ENCODE peak calls at places on chromosome 14, in six cellular contexts. S is lower leg skin, D is ovary, B is heart left ventricle, X is body of pancreas, I is A549. N is an unnamed sample.

GRCh38 chr14:83842536-83842935 is 1687.4 kb upstream of the FLRT2 start:
- DNase-seq in X (no peak), B (no peak), S (no peak), D (no peak), I (no peak), N (no peak)

GRCh38 chr14:91380610-91381371 is 36.8 kb downstream of the CCDC88C start:
- DNase-seq in I (no peak), S (no peak), D (peak; percentile 42), B (no peak), X (no peak), N (no peak)

GRCh38 chr14:26528415-26529182 is 69.2 kb downstream of the NOVA1 start:
- DNase-seq in B (peak; percentile 56), S (peak; percentile 81), I (no peak), D (no peak), X (peak; percentile 9), N (peak; percentile 49)

GRCh38 chr14:66163023-66163422 is 323.1 kb upstream of the CCDC196 start:
- DNase-seq in D (no peak), B (no peak), X (no peak), I (no peak), S (no peak), N (no peak)

GRCh38 chr14:77195766-77196165 is 14.2 kb downstream of the TMEM63C start:
- DNase-seq in S (no peak), I (no peak), X (no peak), D (no peak), B (no peak), N (no peak)

GRCh38 chr14:77066555-77067172 is 31.4 kb upstream of the CIPC start:
- DNase-seq in D (no peak), S (no peak), X (no peak), I (no peak), B (no peak), N (no peak)

GRCh38 chr14:39456702-39457250 is 24.5 kb upstream of the FBXO33 start:
- DNase-seq in D (no peak), X (no peak), S (no peak), B (no peak), I (no peak), N (no peak)

GRCh38 chr14:64693766-64694165 is 10.5 kb upstream of the PLEKHG3 start:
- DNase-seq in B (no peak), S (no peak), I (no peak), X (peak; percentile 38), D (no peak), N (peak; percentile 15)

GRCh38 chr14:23186913-23187654 is 3.6 kb upstream of the SLC7A8 start:
- DNase-seq in X (peak; percentile 69), S (no peak), D (no peak), B (no peak), I (peak; percentile 64), N (no peak)

GRCh38 chr14:105471823-105472495 is 2.7 kb upstream of the CRIP2 start:
- DNase-seq in D (no peak), I (no peak), S (no peak), B (peak; percentile 85), X (no peak), N (no peak)
- H3K4me3 ChIP-seq in D (no peak overlapping the region), I (no peak overlapping the region), S (no peak overlapping the region), B (no peak overlapping the region), X (no peak overlapping the region), N (no peak overlapping the region)

DNA sequence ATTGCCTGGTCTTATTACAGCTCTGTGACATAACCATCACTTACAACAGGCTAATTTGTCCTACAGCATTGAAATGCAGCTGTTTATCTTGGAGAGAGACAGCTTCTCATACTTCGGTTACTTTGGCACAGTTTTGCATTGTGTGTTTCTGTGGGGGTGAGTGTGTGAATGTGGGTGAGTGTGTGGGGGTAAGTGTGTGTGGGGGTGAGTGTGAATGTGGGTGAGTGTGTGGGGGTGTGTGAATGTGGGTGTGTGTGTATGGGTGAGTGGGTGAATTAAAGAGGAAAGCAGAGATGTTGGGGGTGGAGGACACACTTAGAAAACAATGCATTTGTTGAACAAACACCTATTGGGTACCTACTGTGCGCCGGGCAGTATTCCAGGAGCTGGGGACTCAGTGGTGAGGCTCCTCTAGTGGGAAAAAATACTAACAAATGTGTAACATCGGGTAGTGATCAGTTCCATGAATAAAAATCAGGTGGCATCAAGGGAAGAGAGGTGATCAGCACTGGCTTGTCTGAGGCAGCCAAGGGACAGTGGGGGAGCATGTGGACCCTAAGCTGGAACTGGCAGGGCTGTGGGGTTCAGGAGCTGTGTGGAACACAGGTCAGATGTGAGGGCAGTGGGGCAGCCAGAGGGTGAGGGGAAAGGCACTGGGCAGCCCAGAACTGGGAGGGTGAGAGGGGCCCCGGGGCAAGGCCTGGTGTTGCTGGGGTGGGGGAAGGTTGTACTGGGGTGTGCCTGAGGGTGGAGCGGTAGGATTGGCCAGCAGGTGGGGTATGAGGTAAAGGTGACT is 44.1 kb upstream of the AMN start:
- DNase-seq in X (no peak), B (no peak), I (no peak), S (peak; percentile 80), D (no peak), N (no peak)
- TF ChIP-seq POLR2A in X (no peak), B (no peak), I (no peak), S (no peak), D (no peak), N (no peak)

GRCh38 chr14:105526781-105527380 is 498 bp downstream of the TMEM121 start:
- DNase-seq in D (peak; percentile 56), S (peak; percentile 85), B (no peak), X (peak; percentile 46), I (no peak), N (no peak)
- H3K4me3 ChIP-seq in D (peak overlapping the region; percentile 60), S (peak overlapping the region; percentile 24), B (peak overlapping the region; percentile 58), X (peak overlapping the region; percentile 24), I (peak overlapping the region; percentile 71), N (peak overlapping the region; percentile 21)

DNA sequence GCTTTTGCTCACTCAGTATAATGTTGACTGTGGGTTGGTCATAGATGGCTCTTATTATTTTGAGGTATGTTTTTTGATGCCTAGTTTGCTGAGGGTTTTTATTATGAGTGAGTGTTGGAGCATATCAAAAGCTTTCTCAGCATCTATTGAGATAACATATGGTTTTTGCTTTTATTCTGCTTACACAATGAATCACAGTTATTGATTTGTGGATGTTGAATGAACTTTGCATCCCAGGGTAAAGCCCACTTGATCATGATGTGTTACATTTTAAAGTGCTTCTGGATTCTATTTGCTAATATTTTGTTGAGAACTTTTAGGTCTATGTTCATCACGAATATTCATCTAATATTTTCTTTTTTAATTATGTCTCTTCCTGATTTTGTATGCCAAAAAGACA is 1260.3 kb downstream of the TMEM121 start:
- DNase-seq in S (no peak), I (no peak), X (no peak), D (no peak), B (no peak), N (no peak)
- TF ChIP-seq POLR2A in S (no peak), I (no peak), X (no peak), D (no peak), B (no peak), N (no peak)

GRCh38 chr14:61608245-61609142 is 86.8 kb upstream of the HIF1A start:
- DNase-seq in D (no peak), S (no peak), I (no peak), B (no peak), X (no peak), N (no peak)
- H3K4me3 ChIP-seq in D (no peak overlapping the region), S (no peak overlapping the region), I (no peak overlapping the region), B (no peak overlapping the region), X (no peak overlapping the region), N (no peak overlapping the region)

GRCh38 chr14:24238527-24239037 is 3.8 kb downstream of the TINF2 start:
- DNase-seq in D (no peak), B (no peak), I (no peak), X (no peak), S (peak; percentile 63), N (no peak)
- TF ChIP-seq POLR2A in D (no peak), B (no peak), I (no peak), X (no peak), S (no peak), N (no peak)

GRCh38 chr14:99209409-99209808 is 62.6 kb downstream of the BCL11B start:
- DNase-seq in D (no peak), S (no peak), I (no peak), X (no peak), B (no peak), N (no peak)
- H3K4me3 ChIP-seq in D (no peak overlapping the region), S (no peak overlapping the region), I (no peak overlapping the region), X (no peak overlapping the region), B (no peak overlapping the region), N (no peak overlapping the region)

GRCh38 chr14:74437654-74438053 is 11.6 kb upstream of the SYNDIG1L start:
- DNase-seq in D (no peak), S (peak; percentile 18), I (no peak), X (no peak), B (no peak), N (no peak)
- TF ChIP-seq POLR2A in D (no peak), S (no peak), I (no peak), X (no peak), B (no peak), N (no peak)

N was measured in Peyer's patch.